ENCODE peak calls at places on chromosomes 7 and 10, in ten cellular contexts. F is choroid plexus epithelial cell; A is amniotic epithelial cell; H is activated naive CD8-positive, alpha-beta T cell treated with anti-CD3 and anti-CD28 coated beads, Interleukin-2, amount 50 U/mL, for 24 hours; G is iris pigment epithelial cell; N is Panc1; P is NCI-H2029 treated with DMSO at 0.1 percent for 48 hours; U is ovary; S is T-cell; D is T-helper 9 cell. Z is an unnamed sample.

GRCh38 chr7:74479066-74479781 is 25.5 kb downstream of the GTF2IRD1 start:
- DNase-seq in F (peak; percentile 17), A (peak; percentile 41), H (no peak), G (no peak), N (no peak), P (no peak), U (peak; percentile 24), S (no peak), D (no peak), Z (peak; percentile 23)

GRCh38 chr7:130292682-130293257 is at the start of gene CPA4:
- DNase-seq in F (peak; percentile 95), A (peak; percentile 89), H (no peak), G (peak; percentile 96), N (peak; percentile 65), P (no peak), U (no peak), S (no peak), D (no peak), Z (no peak)

GRCh38 chr10:31942892-31943291 is 14.3 kb upstream of the ARHGAP12 start:
- DNase-seq in F (peak; percentile 28), A (no peak), H (no peak), G (peak; percentile 49), N (no peak), P (no peak), U (no peak), S (no peak), D (no peak), Z (no peak)

GRCh38 chr10:103668351-103669242 is 175.1 kb downstream of the NEURL1 start:
- DNase-seq in F (peak; percentile 54), A (peak; percentile 36), H (no peak), G (peak; percentile 55), N (no peak), P (no peak), U (peak; percentile 75), S (no peak), D (no peak), Z (no peak)

GRCh38 chr10:99430116-99430450 is 341 bp downstream of the GOT1 start:
- DNase-seq in F (no peak), A (no peak), H (no peak), G (peak; percentile 3), N (no peak), P (no peak), U (no peak), S (no peak), D (no peak), Z (no peak)

GRCh38 chr7:121337398-121337797 is 8.6 kb downstream of the WNT16 start:
- DNase-seq in F (peak; percentile 77), A (peak; percentile 50), H (no peak), G (peak; percentile 50), N (no peak), P (no peak), U (no peak), S (no peak), D (no peak), Z (no peak)

GRCh38 chr7:659996-660395 is 66.5 kb upstream of the DNAAF5 start:
- DNase-seq in F (no peak), A (no peak), H (no peak), G (no peak), N (no peak), P (no peak), U (no peak), S (no peak), D (no peak), Z (no peak)

GRCh38 chr7:73446716-73447115 is 13.1 kb downstream of the FZD9 start:
- DNase-seq in F (no peak), A (no peak), H (no peak), G (no peak), N (no peak), P (no peak), U (no peak), S (no peak), D (no peak), Z (no peak)

GRCh38 chr7:139626817-139627216 is 103.3 kb downstream of the CLEC2L start:
- DNase-seq in F (no peak), A (no peak), H (no peak), G (no peak), N (no peak), P (no peak), U (no peak), S (peak; percentile 30), D (no peak), Z (no peak)

GRCh38 chr7:73340514-73340913 is 12.6 kb downstream of the FKBP6 start:
- DNase-seq in F (no peak), A (no peak), H (no peak), G (no peak), N (no peak), P (no peak), U (no peak), S (no peak), D (no peak), Z (no peak)

GRCh38 chr7:148699772-148700629 is 1.3 kb downstream of the CUL1 start:
- DNase-seq in F (peak; percentile 47), A (peak; percentile 19), H (no peak), G (peak; percentile 36), N (peak; percentile 25), P (peak; percentile 27), U (no peak), S (no peak), D (no peak), Z (no peak)

GRCh38 chr10:105757302-105757701 is 1116.2 kb downstream of the SORCS3 start:
- DNase-seq in F (no peak), A (no peak), H (no peak), G (no peak), N (no peak), P (no peak), U (no peak), S (no peak), D (no peak), Z (no peak)

GRCh38 chr7:77629797-77630196 is 66.5 kb upstream of the RSBN1L start:
- DNase-seq in F (no peak), A (no peak), H (no peak), G (no peak), N (no peak), P (no peak), U (no peak), S (no peak), D (no peak), Z (no peak)

GRCh38 chr10:124447741-124448466 is 1.9 kb downstream of the NKX1-2 start:
- DNase-seq in F (no peak), A (no peak), H (peak; percentile 11), G (no peak), N (no peak), P (no peak), U (no peak), S (no peak), D (no peak), Z (no peak)

GRCh38 chr7:144835668-144836544 is at the start of gene TPK1:
- DNase-seq in F (peak; percentile 97), A (peak; percentile 94), H (peak; percentile 89), G (peak; percentile 98), N (peak; percentile 89), P (peak; percentile 11), U (peak; percentile 87), S (peak; percentile 87), D (peak; percentile 76), Z (peak; percentile 87)

GRCh38 chr7:98283127-98283886 is 1.8 kb downstream of the BRI3 start:
- DNase-seq in F (peak; percentile 80), A (peak; percentile 73), H (no peak), G (peak; percentile 80), N (no peak), P (no peak), U (no peak), S (no peak), D (no peak), Z (peak; percentile 33)

Z was measured in hippocampal formation.